ENCODE peak calls at places on chromosomes 6 and 20, in four cellular contexts. E, I, Y and N are unnamed samples.

GRCh38 chr20:58829531-58829941 is 21.2 kb downstream of the GNAS-AS1 start:
- ATAC-seq in E (no peak), I (no peak), Y (no peak), N (no peak)

GRCh38 chr6:54621285-54621684 is 225.3 kb upstream of the FAM83B start:
- ATAC-seq in I (no peak), Y (no peak), E (peak), N (no peak)

GRCh38 chr20:63567382-63568169 is 6.5 kb downstream of the HELZ2 start:
- ATAC-seq in Y (peak), E (no peak), I (no peak), N (peak)

GRCh38 chr6:136051140-136051775 is 198.9 kb downstream of the MTFR2 start:
- ATAC-seq in I (no peak), Y (no peak), E (no peak), N (no peak)

GRCh38 chr6:5302220-5302946 is 41.1 kb downstream of the FARS2 start:
- ATAC-seq in E (no peak), Y (peak), I (peak), N (peak)

GRCh38 chr6:135876048-135876447 is 24.5 kb downstream of the PDE7B start:
- ATAC-seq in E (peak), Y (peak), I (no peak), N (no peak)

GRCh38 chr6:30450548-30450907 is 38.8 kb upstream of the HLA-E start:
- ATAC-seq in I (no peak), E (no peak), Y (no peak), N (no peak)

GRCh38 chr20:50085481-50086365 is 27.2 kb downstream of the UBE2V1 start:
- ATAC-seq in E (peak), I (peak), Y (peak), N (peak)

GRCh38 chr6:16391451-16391912 is 153.1 kb downstream of the GMPR start:
- ATAC-seq in E (no peak), Y (no peak), I (no peak), N (no peak)

DNA sequence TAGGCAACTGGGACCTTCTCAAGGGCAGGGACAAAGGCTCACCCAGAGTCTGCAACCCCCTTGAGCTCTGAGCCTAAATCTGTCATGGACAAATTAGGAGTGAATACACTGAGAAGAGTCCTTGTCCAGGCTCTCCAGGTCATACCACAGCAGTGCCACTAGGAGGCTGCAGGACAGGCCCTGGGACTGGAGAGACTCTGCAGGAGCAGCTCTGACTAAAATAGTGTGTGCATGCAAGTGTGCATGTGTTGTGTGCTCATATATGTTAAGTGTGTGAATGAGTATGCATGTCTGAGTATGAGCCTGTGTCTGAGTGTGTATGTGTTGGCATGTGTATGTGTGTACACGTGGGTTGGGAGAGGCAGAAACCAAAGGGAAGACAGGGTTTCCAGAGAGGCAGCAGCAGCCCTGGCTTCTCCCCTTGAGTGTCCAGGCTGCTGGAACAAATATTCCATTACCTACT is 27.1 kb downstream of the MRPL14 start:
- ATAC-seq in I (peak), Y (peak), E (peak), N (no peak)
- TF ChIP-seq CTCF in I (peak), Y (peak), E (peak), N (peak)

GRCh38 chr20:11724112-11724511 is 193.6 kb upstream of the BTBD3 start:
- ATAC-seq in I (no peak), Y (no peak), E (no peak), N (no peak)
- TF ChIP-seq POLR2AphosphoS5 in I (no peak), Y (no peak), E (no peak), N (no peak)

GRCh38 chr6:160455484-160456213 is 107.5 kb downstream of the SLC22A3 start:
- ATAC-seq in E (peak), I (peak), Y (peak), N (peak)
- TF ChIP-seq CTCF in E (peak), I (peak), Y (peak), N (peak)

GRCh38 chr20:53801609-53802370 is 208.2 kb upstream of the ZNF217 start:
- ATAC-seq in Y (no peak), E (no peak), I (no peak), N (no peak)

GRCh38 chr20:53800418-53800817 is 206.8 kb upstream of the ZNF217 start:
- ATAC-seq in E (no peak), Y (no peak), I (no peak), N (no peak)

GRCh38 chr20:53797085-53797484 is 203.4 kb upstream of the ZNF217 start:
- ATAC-seq in I (no peak), Y (no peak), E (no peak), N (no peak)

GRCh38 chr20:53803492-53804155 is 210.0 kb upstream of the ZNF217 start:
- ATAC-seq in Y (no peak), I (no peak), E (no peak), N (no peak)

GRCh38 chr20:53800883-53801604 is 207.4 kb upstream of the ZNF217 start:
- ATAC-seq in Y (peak), E (no peak), I (no peak), N (no peak)
- TF ChIP-seq POLR2AphosphoS5 in Y (no peak), E (no peak), I (no peak), N (no peak)

GRCh38 chr6:41373367-41373918 is 38.0 kb downstream of the NCR2 start:
- ATAC-seq in Y (no peak), E (no peak), I (no peak), N (no peak)
- TF ChIP-seq CTCF in Y (no peak), E (no peak), I (no peak), N (no peak)

GRCh38 chr6:127192911-127193503 is 73.7 kb upstream of the RNF146 start:
- ATAC-seq in E (no peak), I (no peak), Y (no peak), N (peak)
- TF ChIP-seq POLR2AphosphoS5 in E (no peak), I (no peak), Y (no peak), N (peak)